ENCODE peak calls at places on chromosomes 16 and 17, in four cellular contexts. Z is HepG2, T is K562, L is GM12878. U is an unnamed sample.

GRCh38 chr17:73394523-73395450 is 83.0 kb upstream of the CDC42EP4 start:
- DNase-seq in T (no peak), L (no peak), Z (no peak), U (no peak)

GRCh38 chr16:35342012-35342411 is 1882.6 kb downstream of the TP53TG3F start:
- DNase-seq in L (no peak), T (no peak), Z (no peak), U (no peak)

GRCh38 chr17:3895354-3895753 is 2.5 kb upstream of the CAMKK1 start:
- DNase-seq in L (no peak), T (no peak), Z (no peak), U (no peak)

GRCh38 chr16:1198194-1198593 is 26.9 kb downstream of the TPSG1 start:
- DNase-seq in L (no peak), T (no peak), Z (no peak), U (no peak)

GRCh38 chr16:2270588-2271470 is 2.9 kb upstream of the RNPS1 start:
- DNase-seq in Z (no peak), L (no peak), T (no peak), U (no peak)

GRCh38 chr17:412211-413015 is 59.8 kb upstream of the RPH3AL start:
- DNase-seq in L (no peak), T (peak), Z (peak), U (peak)

GRCh38 chr16:2520097-2520783 is at the start of gene AMDHD2:
- DNase-seq in T (peak), L (peak), Z (peak), U (peak)

GRCh38 chr17:17018021-17018441 is 24.2 kb upstream of the MPRIP start:
- DNase-seq in L (no peak), Z (no peak), T (no peak), U (no peak)

GRCh38 chr16:84478172-84478948 is 26.1 kb downstream of the MEAK7 start:
- DNase-seq in Z (no peak), T (no peak), L (no peak), U (no peak)

GRCh38 chr16:28212532-28212873 is 738 bp upstream of the XPO6 start:
- DNase-seq in Z (no peak), L (no peak), T (no peak), U (no peak)

GRCh38 chr16:78264642-78265041 is 165.2 kb downstream of the WWOX start:
- DNase-seq in Z (no peak), L (no peak), T (no peak), U (no peak)

GRCh38 chr16:78257376-78257728 is 157.9 kb downstream of the WWOX start:
- DNase-seq in T (no peak), Z (no peak), L (no peak), U (no peak)

GRCh38 chr16:78258651-78259050 is 159.2 kb downstream of the WWOX start:
- DNase-seq in L (no peak), Z (no peak), T (no peak), U (no peak)

GRCh38 chr16:78256686-78257375 is 157.4 kb downstream of the WWOX start:
- DNase-seq in T (no peak), Z (peak), L (no peak), U (no peak)

DNA sequence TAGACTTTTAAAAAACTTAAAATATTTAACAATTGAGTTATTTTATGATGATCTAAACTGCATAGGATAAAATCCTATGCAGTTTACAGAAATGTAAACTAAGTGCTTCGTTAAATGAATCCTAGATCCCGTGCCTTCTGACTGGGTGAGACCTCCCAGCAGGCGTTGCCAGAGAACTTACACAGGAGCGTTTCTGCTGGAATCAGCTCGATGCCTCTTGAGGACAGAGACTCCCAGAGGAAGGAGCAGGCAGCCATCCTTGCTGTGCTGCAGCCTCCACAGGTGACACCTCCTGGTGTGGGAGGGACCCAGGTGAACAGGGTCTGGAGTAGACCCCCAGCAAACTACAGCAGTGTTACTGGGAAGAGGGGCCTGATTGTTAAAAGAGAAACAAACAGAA is 160.4 kb downstream of the WWOX start:
- DNase-seq in T (no peak), L (no peak), Z (no peak), U (no peak)
- TF ChIP-seq CTCF in T (no peak), L (no peak), Z (peak), U (no peak)

GRCh38 chr17:57553991-57554825 is 190.9 kb downstream of the CCDC182 start:
- DNase-seq in L (no peak), Z (no peak), T (peak), U (peak)
- TF ChIP-seq ESRRA in L (no peak), Z (no peak), T (peak), U (no peak)

DNA sequence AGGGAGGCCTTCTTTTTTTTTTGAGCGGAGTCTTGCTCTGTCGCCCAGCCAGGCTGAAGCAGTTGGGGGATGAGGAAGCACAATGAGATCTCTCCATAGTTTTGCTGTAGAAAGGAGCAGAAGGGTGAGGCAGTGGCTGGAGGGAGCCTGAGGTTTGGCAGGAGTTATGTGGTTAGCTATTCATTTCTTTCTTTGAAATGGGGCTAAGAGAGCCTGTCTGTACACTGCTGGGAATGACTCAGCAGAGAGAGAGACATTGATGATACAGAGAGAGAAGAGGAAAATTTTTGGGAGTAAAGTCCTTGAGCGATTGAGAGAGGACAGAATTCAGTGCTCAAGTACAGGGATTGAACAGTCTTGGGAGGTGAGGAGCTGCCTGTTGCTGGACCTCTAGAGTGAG is 22.1 kb downstream of the NOS2 start:
- DNase-seq in L (no peak), Z (no peak), T (peak), U (no peak)
- TF ChIP-seq ETV6 in L (no peak), Z (no peak), T (no peak), U (no peak)

GRCh38 chr17:29278692-29279091 is 15.3 kb downstream of the NUFIP2 start:
- DNase-seq in Z (no peak), L (no peak), T (no peak), U (no peak)

GRCh38 chr17:29279397-29280070 is 14.4 kb downstream of the NUFIP2 start:
- DNase-seq in L (no peak), T (no peak), Z (no peak), U (no peak)

DNA sequence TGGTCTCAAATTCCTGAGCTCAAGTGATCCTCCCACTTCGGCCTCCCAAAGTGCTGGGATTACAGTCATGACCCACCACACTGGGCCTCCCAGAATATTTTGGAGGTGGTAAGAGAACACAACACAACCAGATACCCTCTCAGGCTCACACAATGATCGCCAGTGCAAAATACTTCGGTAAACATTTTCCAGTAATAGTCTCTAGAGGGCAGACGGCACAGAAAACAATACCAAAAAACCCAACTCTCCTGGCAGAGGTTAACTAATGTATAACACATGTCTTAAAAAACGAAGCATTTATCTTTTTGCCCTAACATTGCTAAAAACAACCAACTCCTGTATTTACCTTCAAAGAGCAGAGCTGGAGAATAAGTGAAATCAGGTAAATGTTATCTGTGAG is 10.5 kb downstream of the NUFIP2 start:
- DNase-seq in T (no peak), Z (no peak), L (no peak), U (no peak)
- TF ChIP-seq CTCF in T (no peak), Z (no peak), L (no peak), U (no peak)

DNA sequence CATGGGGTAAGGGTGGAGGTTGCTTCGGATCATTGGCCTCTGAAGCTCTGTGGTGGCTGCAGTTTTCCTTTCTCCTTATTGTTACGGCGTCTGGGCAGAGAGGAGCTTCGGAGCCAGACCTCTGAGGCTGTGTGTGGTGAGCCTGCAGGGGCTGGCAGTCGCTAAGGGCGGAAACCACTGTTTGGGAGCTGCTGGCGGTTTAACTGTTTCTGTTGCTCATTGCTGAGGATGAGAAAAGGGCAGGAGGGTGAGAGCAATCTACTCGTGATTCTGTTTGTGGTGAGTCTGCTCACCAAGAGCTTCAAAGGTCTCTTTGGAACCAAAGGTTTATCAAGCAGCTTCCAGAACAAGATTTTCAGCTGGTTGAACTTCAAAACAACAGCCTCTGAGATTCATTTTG is 143.9 kb downstream of the ANKFN1 start:
- DNase-seq in Z (no peak), L (no peak), T (no peak), U (no peak)
- TF ChIP-seq ESRRA in Z (no peak), L (no peak), T (no peak), U (no peak)

GRCh38 chr16:88686439-88687253 is at the start of gene SNAI3:
- DNase-seq in Z (peak), T (peak), L (no peak), U (peak)
- TF ChIP-seq ETV6 in Z (peak), T (no peak), L (no peak), U (no peak)

DNA sequence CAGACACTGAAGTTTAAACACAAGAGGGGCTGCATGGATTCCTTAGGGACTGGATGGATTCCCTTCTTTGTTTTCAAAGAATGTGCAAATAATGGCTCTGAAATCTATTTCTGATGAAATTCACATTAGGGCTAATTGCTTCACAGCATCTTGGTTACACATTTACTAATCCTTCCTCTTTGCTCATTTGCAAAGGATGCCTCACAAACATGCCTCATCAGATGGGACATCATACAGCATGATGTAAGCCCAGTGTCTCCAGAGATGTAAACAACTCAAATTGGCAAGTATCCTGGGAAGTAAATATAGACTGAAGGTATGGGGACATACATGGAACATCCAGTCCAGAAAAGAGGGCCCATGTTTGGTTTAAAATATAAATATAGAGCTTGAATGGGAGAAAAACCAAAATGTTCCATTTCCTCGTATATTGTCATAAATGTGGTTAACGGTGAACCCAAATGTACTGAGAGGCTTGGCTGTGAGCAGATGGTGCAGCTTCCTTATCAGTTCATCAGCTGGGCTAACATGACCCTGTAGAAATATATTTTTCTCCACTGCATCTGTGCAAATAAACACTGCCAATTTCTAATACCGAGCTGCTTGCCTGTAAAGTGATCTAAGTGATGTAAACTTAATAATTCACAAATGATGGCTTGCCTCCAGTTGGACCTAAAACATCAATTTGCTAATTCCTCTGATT is 142.9 kb upstream of the NUDT7 start:
- DNase-seq in Z (no peak), L (no peak), T (no peak), U (no peak)
- TF ChIP-seq CTCF in Z (no peak), L (no peak), T (no peak), U (no peak)

DNA sequence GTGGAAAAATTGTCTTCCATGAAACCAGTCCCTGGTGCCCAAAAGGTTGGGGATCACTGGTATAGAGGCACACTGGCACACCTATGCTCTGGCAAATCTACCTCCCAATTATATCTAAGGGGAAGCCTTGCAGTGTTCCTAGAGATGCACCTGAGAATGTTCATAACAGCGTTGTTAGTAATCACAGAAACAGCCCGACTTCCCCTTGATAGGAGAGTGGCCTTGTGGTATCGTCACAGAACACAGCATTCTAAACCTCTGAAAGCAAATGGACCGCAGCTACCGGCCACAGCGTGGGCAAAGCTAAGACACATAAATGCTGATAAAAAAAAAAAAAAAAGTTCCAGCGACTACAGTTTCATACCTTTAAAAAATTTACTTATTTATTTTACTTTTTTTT is 39.1 kb upstream of the ADGRG1 start:
- DNase-seq in Z (no peak), L (peak), T (peak), U (no peak)
- TF ChIP-seq ESRRA in Z (no peak), L (no peak), T (no peak), U (no peak)

GRCh38 chr17:45227631-45228120 is 6.0 kb downstream of the FMNL1 start:
- DNase-seq in Z (no peak), T (no peak), L (no peak), U (no peak)
- TF ChIP-seq ETV6 in Z (no peak), T (no peak), L (no peak), U (no peak)